ENCODE peak calls at places on chromosomes 12 and 14, in four cellular contexts. W is cardiac muscle cell, D is stomach, Z is heart left ventricle. S is an unnamed sample.

GRCh38 chr14:77641534-77642341 is 25.3 kb upstream of the SPTLC2 start:
- DNase-seq in Z (peak; percentile 85), D (peak; percentile 82), W (no peak), S (peak; percentile 74)

GRCh38 chr12:130656411-130656810 is 59.7 kb downstream of the RIMBP2 start:
- DNase-seq in W (no peak), Z (no peak), D (no peak), S (no peak)

GRCh38 chr14:95841680-95842079 is 35.0 kb upstream of the TUNAR start:
- DNase-seq in D (no peak), W (no peak), Z (no peak), S (no peak)

GRCh38 chr14:75088566-75089373 is 19.3 kb downstream of the ZC2HC1C start:
- DNase-seq in Z (no peak), D (peak; percentile 37), W (peak; percentile 78), S (peak; percentile 63)

GRCh38 chr12:88417531-88417930 is 162.7 kb downstream of the KITLG start:
- DNase-seq in D (no peak), W (no peak), Z (no peak), S (no peak)

GRCh38 chr12:42568952-42569916 is 20.3 kb downstream of the PRICKLE1 start:
- DNase-seq in W (peak; percentile 62), D (no peak), Z (no peak), S (peak; percentile 74)

GRCh38 chr14:32510815-32511214 is 181.7 kb downstream of the AKAP6 start:
- DNase-seq in W (no peak), Z (no peak), D (no peak), S (no peak)

GRCh38 chr12:46825526-46826414 is at the start of gene SLC38A4:
- DNase-seq in W (peak; percentile 65), D (no peak), Z (peak; percentile 56), S (peak; percentile 21)

GRCh38 chr14:31510222-31510621 is 22.4 kb upstream of the GPR33 start:
- DNase-seq in W (peak; percentile 20), D (no peak), Z (no peak), S (peak; percentile 18)

GRCh38 chr12:109696485-109697269 is 16.9 kb upstream of the FAM222A start:
- DNase-seq in W (no peak), D (no peak), Z (no peak), S (peak; percentile 39)

GRCh38 chr14:52397844-52398243 is 83.7 kb downstream of the PTGER2 start:
- DNase-seq in D (no peak), Z (no peak), W (no peak), S (no peak)

GRCh38 chr12:24948452-24948815 is 467 bp downstream of the BCAT1 start:
- DNase-seq in D (no peak), Z (no peak), W (peak; percentile 12), S (peak; percentile 46)

GRCh38 chr12:24945822-24946221 is 3.1 kb downstream of the BCAT1 start:
- DNase-seq in D (no peak), W (no peak), Z (no peak), S (no peak)

GRCh38 chr12:24950231-24950834 is 1.4 kb upstream of the BCAT1 start:
- DNase-seq in D (no peak), Z (no peak), W (peak; percentile 46), S (no peak)

GRCh38 chr12:24947541-24948451 is 1.1 kb downstream of the BCAT1 start:
- DNase-seq in D (no peak), W (no peak), Z (no peak), S (peak; percentile 16)

GRCh38 chr12:24948816-24949722 is at the start of gene BCAT1:
- DNase-seq in W (peak; percentile 67), D (peak; percentile 64), Z (peak; percentile 81), S (peak; percentile 77)
- TF ChIP-seq CTCF in W (peak; percentile 13), D (no peak), Z (no peak), S (peak; percentile 2)

DNA sequence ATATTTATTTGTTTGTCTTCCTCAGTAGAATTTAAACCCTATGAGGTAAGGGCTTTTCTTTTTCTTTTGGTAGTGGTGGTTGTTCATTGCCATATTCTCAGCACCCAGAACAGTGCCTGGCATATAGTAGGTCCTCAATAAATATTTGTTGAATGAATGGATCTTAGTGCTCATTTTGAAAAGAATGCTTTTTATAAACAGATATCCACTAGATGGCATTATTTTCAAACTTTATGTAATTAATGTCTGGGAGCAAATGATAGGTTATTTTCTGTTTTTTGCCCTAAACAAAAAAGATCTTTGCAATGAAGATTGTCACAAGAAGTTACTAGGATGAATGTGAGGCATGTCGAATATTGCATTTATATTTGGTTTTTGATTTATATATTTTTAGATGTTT is 64.1 kb downstream of the RAD51B start:
- DNase-seq in D (no peak), Z (no peak), W (no peak), S (peak; percentile 41)
- TF ChIP-seq CTCF in D (no peak), Z (peak; percentile 44), W (peak; percentile 25), S (peak; percentile 26)

DNA sequence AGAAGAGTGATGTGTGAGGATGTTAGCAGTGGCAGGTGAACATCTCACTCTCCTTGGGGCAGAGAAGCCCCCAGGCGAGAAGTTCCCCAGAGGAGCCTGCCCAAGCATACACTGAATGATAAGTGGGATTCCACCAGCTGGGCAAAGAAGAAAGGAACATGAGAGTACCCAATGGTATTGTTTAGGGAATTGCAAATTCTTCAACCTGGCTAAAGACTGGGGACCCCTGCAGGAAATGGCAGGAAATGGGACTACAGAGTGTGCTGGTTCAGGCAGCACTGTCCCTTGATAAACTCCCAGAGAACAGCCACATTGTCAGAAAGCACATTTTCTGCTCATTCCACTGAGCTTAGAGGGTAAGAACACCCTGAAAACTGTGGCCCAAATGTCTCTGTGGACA is 121.3 kb downstream of the RPS29 start:
- DNase-seq in D (no peak), W (peak; percentile 9), Z (no peak), S (peak; percentile 3)
- TF ChIP-seq CTCF in D (no peak), W (peak; percentile 17), Z (no peak), S (peak; percentile 24)

DNA sequence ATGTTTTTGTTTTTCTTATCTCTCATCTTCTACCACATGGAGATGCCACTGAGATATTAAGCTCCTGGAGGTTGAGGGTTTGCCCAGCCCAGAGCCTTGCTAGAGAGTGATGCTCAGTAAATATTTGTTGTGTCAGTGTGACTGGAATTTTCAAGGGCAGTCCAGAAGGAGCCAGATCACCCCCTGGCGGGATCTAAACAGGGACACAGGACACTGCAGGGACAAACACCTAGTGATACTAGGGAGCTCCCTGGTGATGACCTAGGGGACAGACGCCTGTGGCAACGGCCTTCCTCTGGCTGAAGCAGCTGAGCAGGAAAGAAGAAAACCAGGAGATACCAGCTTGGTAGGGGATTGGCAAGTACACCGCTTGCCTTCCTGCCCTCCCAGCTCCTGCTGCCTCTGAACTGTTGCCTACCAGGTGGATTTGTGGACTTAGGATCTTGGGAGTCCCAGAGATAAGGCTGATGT is 714.4 kb upstream of the TBX3 start:
- DNase-seq in Z (no peak), D (no peak), W (peak; percentile 19), S (no peak)
- TF ChIP-seq CTCF in Z (peak; percentile 27), D (no peak), W (no peak), S (no peak)

DNA sequence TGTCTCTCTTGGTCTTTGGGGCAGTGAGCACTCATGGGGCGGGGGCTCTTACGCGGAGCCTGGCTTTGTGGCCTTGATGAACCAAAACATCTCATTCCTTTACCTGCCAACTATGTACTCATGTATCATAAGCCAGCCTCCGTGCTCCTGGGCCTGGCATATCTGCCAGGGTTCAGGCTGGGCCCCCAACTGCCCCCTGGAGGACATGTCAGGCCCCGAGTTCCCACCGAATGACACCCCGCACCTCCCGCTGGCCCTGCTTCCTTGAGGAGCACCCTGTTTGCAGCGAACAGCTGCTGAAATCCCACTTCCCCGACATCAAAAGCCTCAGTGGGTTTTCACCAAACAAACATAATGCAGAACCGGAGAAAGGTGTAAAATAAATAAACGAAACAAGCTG is 139.3 kb downstream of the RBM19 start:
- DNase-seq in Z (no peak), D (no peak), W (no peak), S (no peak)
- TF ChIP-seq CTCF in Z (no peak), D (no peak), W (peak; percentile 11), S (no peak)

DNA sequence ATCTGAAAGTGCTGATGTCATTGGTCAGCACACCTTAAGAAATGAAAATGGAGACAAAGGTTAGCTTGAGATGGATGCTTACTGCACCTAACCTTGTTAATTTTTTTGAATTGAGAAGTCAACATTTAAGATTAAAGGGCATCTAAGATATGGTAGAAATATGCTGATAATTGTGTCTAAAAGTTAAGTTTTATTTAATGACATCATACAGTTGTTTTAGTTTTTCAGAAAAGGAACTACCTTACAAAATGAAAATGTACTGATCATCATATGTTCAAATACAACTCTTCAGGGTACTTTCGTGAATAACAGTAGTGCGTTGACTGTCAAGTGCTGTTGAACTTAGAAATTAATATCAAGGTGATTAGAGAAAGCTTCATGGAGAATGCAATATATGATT is 2.5 kb downstream of the SMCO3 start:
- DNase-seq in Z (no peak), D (no peak), W (no peak), S (no peak)
- TF ChIP-seq CTCF in Z (no peak), D (no peak), W (no peak), S (no peak)

GRCh38 chr14:103085106-103086091 is 1.4 kb downstream of the LBHD2 start:
- DNase-seq in Z (no peak), D (no peak), W (no peak), S (no peak)
- TF ChIP-seq CTCF in Z (no peak), D (no peak), W (peak; percentile 36), S (peak; percentile 18)

DNA sequence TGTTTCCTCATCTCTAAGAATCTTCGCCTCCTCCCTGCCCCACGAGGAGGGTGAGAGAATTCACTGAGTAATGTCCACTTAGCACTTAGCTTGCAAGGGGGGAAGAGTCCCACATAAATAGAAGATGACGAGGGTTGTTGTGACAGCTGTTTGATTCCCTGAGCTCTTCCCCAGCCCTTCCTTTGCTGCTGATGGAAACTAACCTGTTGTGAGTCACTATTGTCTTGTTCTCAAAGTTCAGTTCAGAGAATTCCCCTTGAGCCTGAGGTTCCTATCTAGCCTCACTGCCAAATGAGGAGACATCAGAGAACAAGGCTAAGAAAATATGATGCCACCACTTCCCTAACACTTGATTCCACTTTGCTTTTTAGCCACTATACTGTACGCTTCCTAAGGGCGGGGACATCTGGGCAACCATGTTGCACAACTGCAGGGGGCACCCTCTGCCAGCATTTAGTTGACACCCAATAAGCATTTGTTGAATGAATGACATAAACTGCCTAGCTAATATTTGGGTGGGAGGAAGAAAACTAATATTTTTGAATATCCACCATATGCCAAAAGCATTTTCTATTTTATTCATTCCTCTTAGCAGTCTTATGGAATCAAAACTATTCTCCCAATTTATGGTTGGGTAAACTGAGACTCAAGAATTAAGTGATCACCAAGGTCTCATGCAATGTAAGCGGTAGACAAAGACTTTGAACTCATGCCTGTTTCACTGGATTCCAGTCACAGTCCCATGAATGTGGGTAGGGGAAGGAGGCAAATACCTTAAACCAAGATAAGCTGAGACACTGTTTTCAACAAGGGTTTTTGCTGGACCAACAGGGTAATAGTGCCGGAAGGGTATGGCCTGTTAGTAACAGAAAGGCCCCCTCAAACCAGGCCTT is 77.6 kb downstream of the ZFP36L1 start:
- DNase-seq in W (no peak), D (no peak), Z (no peak), S (peak; percentile 83)
- TF ChIP-seq CTCF in W (no peak), D (no peak), Z (no peak), S (no peak)

GRCh38 chr12:123910057-123910456 is 62.6 kb downstream of the CCDC92 start:
- DNase-seq in D (no peak), W (no peak), Z (no peak), S (no peak)

GRCh38 chr12:123907726-123908476 is 64.7 kb downstream of the CCDC92 start:
- DNase-seq in W (peak; percentile 96), D (no peak), Z (no peak), S (peak; percentile 42)

GRCh38 chr12:123908884-123909807 is 63.5 kb downstream of the CCDC92 start:
- DNase-seq in W (no peak), Z (no peak), D (no peak), S (no peak)

GRCh38 chr12:123905319-123905925 is 67.2 kb downstream of the CCDC92 start:
- DNase-seq in Z (no peak), W (peak; percentile 46), D (peak; percentile 64), S (peak; percentile 87)

GRCh38 chr12:123907021-123907420 is 65.6 kb downstream of the CCDC92 start:
- DNase-seq in Z (no peak), W (peak; percentile 36), D (no peak), S (no peak)
- TF ChIP-seq CTCF in Z (no peak), W (no peak), D (no peak), S (no peak)

S was measured in fibroblast of mammary gland.